ENCODE peak calls at places on chromosomes 6 and 20, in nine cellular contexts. M is fibroblast of pulmonary artery, N is pancreas, H is neural crest cell, E is AG10803, O is uterus, Z is IMR-90, Y is Panc1, L is type B pancreatic cell. W is an unnamed sample.

GRCh38 chr6:26195376-26195923 is 108.2 kb downstream of the HFE start:
- DNase-seq in N (no peak), Z (peak), E (peak), H (peak), L (no peak), M (peak), O (peak), Y (peak), W (no peak)

GRCh38 chr6:110672122-110672521 is 143.1 kb downstream of the CDK19 start:
- DNase-seq in Y (no peak), N (no peak), H (no peak), M (no peak), O (no peak), Z (no peak), E (no peak), L (no peak), W (no peak)

GRCh38 chr6:16539086-16539931 is 222.0 kb downstream of the ATXN1 start:
- DNase-seq in O (no peak), H (no peak), L (no peak), Z (no peak), N (no peak), E (no peak), M (no peak), Y (no peak), W (no peak)

GRCh38 chr20:23361108-23361650 is 803 bp upstream of the GZF1 start:
- DNase-seq in N (no peak), O (peak), M (peak), Y (no peak), L (no peak), H (no peak), Z (peak), E (peak), W (no peak)

GRCh38 chr6:113672691-113673149 is 184.4 kb upstream of the MARCKS start:
- DNase-seq in Y (no peak), E (peak), M (peak), O (peak), N (no peak), Z (peak), L (no peak), H (no peak), W (no peak)

GRCh38 chr20:5657190-5657872 is 92.9 kb upstream of the SHLD1 start:
- DNase-seq in H (no peak), Z (peak), M (peak), N (no peak), E (peak), L (no peak), Y (peak), O (peak), W (no peak)

GRCh38 chr20:35523298-35523888 is 6.1 kb downstream of the C20orf173 start:
- DNase-seq in Y (no peak), M (no peak), H (peak), L (no peak), O (no peak), N (no peak), E (no peak), Z (no peak), W (no peak)

GRCh38 chr6:75166236-75166635 is 39.6 kb downstream of the COL12A1 start:
- DNase-seq in N (no peak), E (no peak), O (no peak), L (no peak), H (no peak), M (no peak), Z (no peak), Y (no peak), W (no peak)

GRCh38 chr6:30847971-30848441 is 36.3 kb upstream of the DDR1 start:
- DNase-seq in E (no peak), L (no peak), M (no peak), H (no peak), Y (no peak), O (no peak), Z (no peak), N (no peak), W (no peak)

GRCh38 chr6:10658910-10659696 is 35.3 kb downstream of the C6orf52 start:
- DNase-seq in N (no peak), M (no peak), E (no peak), Y (no peak), O (no peak), L (no peak), Z (no peak), H (no peak), W (no peak)

GRCh38 chr6:1640476-1640875 is 30.8 kb downstream of the FOXC1 start:
- DNase-seq in Y (no peak), N (no peak), E (no peak), H (no peak), M (no peak), Z (no peak), O (no peak), L (no peak), W (no peak)

GRCh38 chr6:111242452-111242851 is 155.1 kb downstream of the SLC16A10 start:
- DNase-seq in Z (peak), N (no peak), O (no peak), H (no peak), L (no peak), Y (no peak), M (peak), E (peak), W (no peak)

GRCh38 chr20:35592339-35592960 is 23.2 kb upstream of the SPAG4 start:
- DNase-seq in Y (no peak), E (no peak), Z (no peak), M (no peak), N (no peak), O (no peak), L (no peak), H (no peak), W (no peak)

GRCh38 chr20:47761478-47762047 is 23.7 kb downstream of the SULF2 start:
- DNase-seq in Z (no peak), Y (no peak), O (no peak), M (no peak), N (no peak), L (no peak), H (no peak), E (no peak), W (no peak)

GRCh38 chr6:110781522-110782200 is 33.6 kb downstream of the CDK19 start:
- DNase-seq in L (no peak), Y (no peak), M (peak), N (no peak), O (no peak), E (no peak), H (no peak), Z (no peak), W (no peak)

GRCh38 chr20:63082308-63082938 is 75.7 kb upstream of the BHLHE23 start:
- DNase-seq in Y (no peak), O (no peak), M (peak), E (peak), L (no peak), H (peak), Z (peak), N (peak), W (no peak)

GRCh38 chr20:59731371-59731770 is 127.0 kb downstream of the PHACTR3 start:
- DNase-seq in L (no peak), Z (no peak), Y (no peak), H (no peak), O (no peak), E (no peak), N (no peak), M (no peak), W (no peak)

DNA sequence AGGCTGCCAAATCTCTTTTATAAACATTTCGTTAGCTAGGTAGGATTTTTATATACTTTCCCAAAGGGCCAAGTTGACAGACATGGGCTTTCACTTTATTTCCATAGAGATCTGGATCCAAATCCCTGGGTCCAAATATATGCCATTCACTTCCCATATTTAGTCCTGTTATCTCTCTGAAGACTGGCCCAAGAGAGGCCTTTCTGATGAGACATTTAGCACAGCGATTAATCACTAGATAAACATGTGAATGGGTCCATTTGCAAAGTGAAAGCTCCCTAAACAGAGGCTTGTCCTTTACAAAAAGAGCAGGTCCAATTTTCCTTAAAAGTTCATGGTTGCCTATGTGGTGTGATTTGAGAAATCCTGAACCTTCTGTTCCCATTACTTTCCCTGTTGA is 132.6 kb downstream of the TRMT11 start:
- DNase-seq in O (no peak), E (no peak), L (no peak), Y (no peak), Z (peak), M (peak), N (no peak), H (no peak), W (no peak)
- TF ChIP-seq CTCF in O (no peak), E (no peak), L (no peak), Y (no peak), Z (no peak), M (no peak), N (no peak), H (no peak), W (no peak)

DNA sequence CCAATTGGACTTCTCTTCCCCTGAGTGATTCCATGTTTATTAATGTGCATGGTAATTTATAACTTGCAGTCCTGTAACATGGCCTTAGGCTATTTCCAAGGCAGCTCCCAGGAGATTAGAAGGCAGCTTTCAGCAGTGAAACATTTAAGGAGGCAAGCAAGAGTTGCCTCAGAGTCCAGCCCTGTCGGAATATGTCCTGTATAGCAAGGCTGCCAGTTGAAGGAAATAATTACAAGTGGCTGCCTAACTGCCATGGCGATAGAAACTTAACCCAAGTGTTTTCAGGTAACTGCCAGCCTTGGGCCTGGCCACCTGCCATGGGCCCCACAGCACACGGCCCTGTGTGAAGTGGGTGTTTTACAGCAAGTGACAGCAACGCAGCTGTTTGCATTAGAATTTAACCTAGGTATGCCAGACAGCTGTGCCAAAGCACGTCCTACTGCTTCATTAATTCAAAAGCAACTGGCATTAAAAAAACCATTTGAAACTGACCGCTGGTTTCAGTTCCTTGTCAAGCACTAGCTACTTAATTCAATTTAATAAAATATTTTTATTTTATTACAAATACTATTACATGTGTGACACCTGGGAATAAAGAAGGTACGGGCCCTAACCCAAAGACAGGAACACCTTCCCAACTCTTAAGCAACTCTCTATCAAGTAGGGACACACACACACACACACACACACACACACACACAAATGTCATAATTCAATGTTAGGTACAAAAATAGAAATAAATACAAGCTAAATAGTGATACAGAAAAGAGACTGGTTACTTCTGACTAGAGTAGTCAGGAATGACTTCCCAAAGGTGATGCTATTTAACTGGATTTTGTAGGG is 151.8 kb upstream of the HEY2 start:
- DNase-seq in H (no peak), M (no peak), E (peak), N (no peak), Z (no peak), Y (no peak), O (no peak), L (no peak), W (no peak)
- TF ChIP-seq CTCF in H (no peak), M (no peak), E (no peak), N (no peak), Z (no peak), Y (no peak), O (no peak), L (no peak), W (no peak)

GRCh38 chr20:46563848-46564197 is 13.4 kb upstream of the OCSTAMP start:
- DNase-seq in Z (no peak), H (no peak), E (no peak), O (no peak), L (no peak), M (no peak), Y (no peak), N (no peak), W (no peak)

GRCh38 chr20:46563170-46563847 is 12.9 kb upstream of the OCSTAMP start:
- DNase-seq in O (no peak), N (no peak), Z (no peak), M (no peak), H (peak), Y (no peak), L (no peak), E (no peak), W (no peak)

GRCh38 chr20:46564241-46564957 is 13.9 kb upstream of the OCSTAMP start:
- DNase-seq in N (no peak), H (no peak), L (no peak), E (no peak), Z (no peak), M (no peak), O (no peak), Y (no peak), W (no peak)

GRCh38 chr20:46562009-46562372 is 11.5 kb upstream of the OCSTAMP start:
- DNase-seq in H (no peak), E (no peak), Y (no peak), O (no peak), Z (no peak), L (no peak), M (no peak), N (no peak), W (no peak)

DNA sequence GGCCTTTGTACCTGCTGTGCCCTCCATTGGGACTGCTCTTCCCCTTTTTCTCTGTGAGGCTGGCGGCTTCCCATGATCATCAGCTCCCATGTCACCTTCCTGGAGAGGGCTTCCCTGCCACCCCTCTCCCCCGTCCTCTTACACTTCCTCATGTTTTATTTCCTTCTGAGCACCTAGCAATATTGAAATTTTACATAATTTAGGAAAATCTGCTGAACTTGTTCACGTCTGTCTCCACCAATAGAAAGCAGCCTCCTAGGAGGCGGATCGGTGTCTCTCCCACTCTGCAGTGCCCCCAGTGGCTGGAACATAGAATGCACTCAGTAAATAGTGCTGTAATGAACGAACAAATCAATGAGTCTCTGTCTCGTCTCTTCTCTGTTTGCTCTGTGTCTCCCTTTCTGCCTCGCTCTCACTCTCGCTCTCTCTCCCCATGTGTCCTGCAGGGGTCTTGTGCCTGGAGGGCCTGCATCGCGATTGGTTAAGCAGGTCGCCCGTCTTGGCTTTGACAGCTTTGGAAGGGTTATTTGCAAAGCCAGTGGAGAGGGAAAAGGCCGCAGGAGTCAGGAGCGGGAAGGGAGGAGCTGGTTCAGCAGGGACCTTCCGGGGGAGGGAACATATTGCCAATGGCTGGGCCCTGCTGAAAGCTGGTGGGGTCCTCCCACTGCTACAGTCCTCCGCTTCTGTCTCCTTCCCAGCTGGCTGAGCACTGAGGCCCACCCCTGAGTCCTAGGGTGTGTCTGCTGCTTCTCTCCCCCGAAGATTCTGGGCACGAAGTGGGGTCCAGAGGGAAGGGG is 12.1 kb upstream of the OCSTAMP start:
- DNase-seq in M (peak), H (peak), Z (peak), Y (peak), O (peak), N (peak), E (peak), L (no peak), W (peak)
- TF ChIP-seq CTCF in M (peak), H (peak), Z (peak), Y (peak), O (peak), N (peak), E (peak), L (peak), W (peak)

GRCh38 chr20:11098888-11099287 is 425.1 kb upstream of the JAG1 start:
- DNase-seq in N (no peak), L (no peak), O (no peak), M (no peak), H (no peak), Y (no peak), E (no peak), Z (no peak), W (no peak)
- TF ChIP-seq CTCF in N (no peak), L (no peak), O (no peak), M (peak), H (no peak), Y (no peak), E (peak), Z (peak), W (no peak)

GRCh38 chr6:133340557-133340956 is 99.4 kb downstream of the EYA4 start:
- DNase-seq in Y (no peak), Z (peak), O (no peak), H (no peak), E (no peak), N (no peak), M (peak), L (no peak), W (no peak)
- TF ChIP-seq CTCF in Y (no peak), Z (no peak), O (no peak), H (no peak), E (no peak), N (no peak), M (no peak), L (no peak), W (no peak)